ENCODE peak calls at places on chromosomes 11 and 22, in seven cellular contexts. L, H, G, T, P, K and M are unnamed samples.

GRCh38 chr11:76152086-76152658 is 54.1 kb downstream of the WNT11 start:
- DNase-seq in L (peak), H (peak), G (peak), T (peak), P (peak), K (peak), M (peak)

GRCh38 chr11:133520707-133521106 is 11.6 kb downstream of the OPCML start:
- DNase-seq in L (no peak), H (no peak), G (no peak), T (no peak), P (no peak), K (no peak), M (no peak)

GRCh38 chr22:50304528-50305392 is 2.7 kb downstream of the PLXNB2 start:
- DNase-seq in L (peak), H (no peak), G (peak), T (no peak), P (no peak), K (peak), M (no peak)

GRCh38 chr22:21982338-21982965 is at the start of gene TOP3B:
- DNase-seq in L (peak), H (peak), G (peak), T (peak), P (peak), K (peak), M (peak)

GRCh38 chr11:2701898-2702434 is 2.2 kb upstream of the KCNQ1OT1 start:
- DNase-seq in L (no peak), H (no peak), G (peak), T (no peak), P (no peak), K (no peak), M (no peak)

GRCh38 chr11:106723071-106723470 is 295.2 kb downstream of the GUCY1A2 start:
- DNase-seq in L (no peak), H (no peak), G (no peak), T (no peak), P (no peak), K (no peak), M (no peak)

GRCh38 chr11:64340671-64341335 is 799 bp downstream of the CCDC88B start:
- DNase-seq in L (no peak), H (peak), G (peak), T (no peak), P (no peak), K (no peak), M (peak)

GRCh38 chr22:41912338-41913039 is 2.4 kb downstream of the SHISA8 start:
- DNase-seq in L (no peak), H (no peak), G (no peak), T (no peak), P (no peak), K (no peak), M (no peak)

GRCh38 chr22:40746428-40747220 is 67.3 kb downstream of the MCHR1 start:
- DNase-seq in L (no peak), H (no peak), G (no peak), T (no peak), P (no peak), K (peak), M (no peak)

GRCh38 chr11:46760429-46761128 is 41.6 kb downstream of the F2 start:
- DNase-seq in L (no peak), H (no peak), G (no peak), T (no peak), P (no peak), K (no peak), M (no peak)

GRCh38 chr11:124640660-124641059 is 18.0 kb downstream of the TBRG1 start:
- DNase-seq in L (no peak), H (no peak), G (no peak), T (no peak), P (no peak), K (peak), M (no peak)

GRCh38 chr22:43260346-43260745 is 73.4 kb upstream of the TTLL12 start:
- DNase-seq in L (no peak), H (no peak), G (no peak), T (no peak), P (no peak), K (no peak), M (no peak)

GRCh38 chr11:12717851-12718291 is 43.6 kb downstream of the TEAD1 start:
- DNase-seq in L (no peak), H (peak), G (no peak), T (no peak), P (no peak), K (no peak), M (peak)

GRCh38 chr11:116558504-116559252 is 214.1 kb downstream of the BUD13 start:
- DNase-seq in L (peak), H (no peak), G (no peak), T (no peak), P (no peak), K (no peak), M (no peak)

GRCh38 chr22:37639771-37640590 is 512 bp downstream of the SH3BP1 start:
- DNase-seq in L (no peak), H (no peak), G (no peak), T (no peak), P (no peak), K (peak), M (peak)

GRCh38 chr11:88292156-88292844 is 45.2 kb downstream of the CTSC start:
- DNase-seq in L (peak), H (no peak), G (no peak), T (no peak), P (peak), K (peak), M (no peak)

GRCh38 chr22:27845603-27846100 is 44.1 kb upstream of the MN1 start:
- DNase-seq in L (no peak), H (no peak), G (no peak), T (no peak), P (no peak), K (no peak), M (no peak)

GRCh38 chr11:44600739-44601416 is 35.4 kb downstream of the CD82 start:
- DNase-seq in L (peak), H (no peak), G (no peak), T (no peak), P (no peak), K (no peak), M (no peak)

GRCh38 chr22:33274214-33274828 is 216.1 kb upstream of the SYN3 start:
- DNase-seq in L (peak), H (no peak), G (no peak), T (no peak), P (no peak), K (no peak), M (no peak)

GRCh38 chr22:32281092-32281491 is 25.9 kb upstream of the SLC5A4 start:
- DNase-seq in L (peak), H (no peak), G (no peak), T (peak), P (no peak), K (peak), M (no peak)

GRCh38 chr11:87005569-87005921 is 32.2 kb upstream of the TMEM135 start:
- DNase-seq in L (no peak), H (no peak), G (no peak), T (no peak), P (no peak), K (peak), M (no peak)

GRCh38 chr11:86996953-86997570 is 40.7 kb upstream of the TMEM135 start:
- DNase-seq in L (no peak), H (no peak), G (no peak), T (no peak), P (no peak), K (no peak), M (no peak)

GRCh38 chr11:86999388-86999787 is 38.3 kb upstream of the TMEM135 start:
- DNase-seq in L (no peak), H (no peak), G (no peak), T (no peak), P (no peak), K (no peak), M (no peak)

GRCh38 chr11:87002918-87003317 is 34.8 kb upstream of the TMEM135 start:
- DNase-seq in L (no peak), H (no peak), G (no peak), T (no peak), P (no peak), K (no peak), M (no peak)

GRCh38 chr11:86999859-87000753 is 37.6 kb upstream of the TMEM135 start:
- DNase-seq in L (peak), H (no peak), G (no peak), T (peak), P (no peak), K (peak), M (no peak)
- H3K4me3 ChIP-seq in L (peak), H (no peak), G (no peak), T (no peak), P (no peak), K (no peak), M (no peak)

DNA sequence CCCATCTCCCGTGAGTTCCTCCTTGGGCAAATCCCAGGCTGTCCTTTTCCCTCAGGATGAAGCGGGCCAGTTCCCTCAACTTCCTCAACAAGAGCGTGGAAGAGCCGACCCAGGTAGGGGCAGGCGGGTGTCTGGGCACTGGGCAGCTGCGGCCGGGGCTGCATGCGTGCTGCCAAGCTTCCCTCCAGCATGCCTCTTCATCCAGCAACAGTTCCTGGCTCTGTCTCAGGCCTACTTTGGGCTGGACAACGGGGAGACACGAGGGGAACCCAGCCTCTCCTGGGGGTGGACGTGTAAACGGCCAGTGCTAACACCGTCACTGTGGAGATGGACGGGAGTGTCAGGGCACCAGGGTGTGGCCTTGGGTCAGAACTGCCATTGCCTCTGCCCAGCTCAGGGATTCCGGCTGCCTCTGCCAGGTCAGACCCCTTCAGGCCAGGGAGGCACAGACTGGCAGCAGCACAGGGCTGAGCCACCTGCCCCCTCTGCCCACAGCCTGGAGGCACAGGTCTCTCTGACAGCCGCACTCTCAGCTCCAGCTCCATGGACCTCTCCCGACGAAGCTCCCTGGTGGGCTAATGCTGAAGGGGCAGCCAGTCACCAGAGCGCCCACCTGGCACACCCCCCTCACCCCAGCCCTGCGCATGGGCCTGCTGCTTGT is 1.9 kb upstream of the RAB1B start:
- DNase-seq in L (no peak), H (no peak), G (no peak), T (no peak), P (no peak), K (no peak), M (no peak)
- H3K4me3 ChIP-seq in L (no peak), H (no peak), G (peak), T (peak), P (peak), K (no peak), M (no peak)

GRCh38 chr11:8839306-8839956 is 71.6 kb upstream of the AKIP1 start:
- DNase-seq in L (peak), H (no peak), G (no peak), T (no peak), P (no peak), K (no peak), M (no peak)
- H3K4me3 ChIP-seq in L (no peak), H (no peak), G (no peak), T (no peak), P (no peak), K (no peak), M (no peak)

GRCh38 chr11:68273056-68273738 is 1.4 kb upstream of the C11orf24 start:
- DNase-seq in L (no peak), H (no peak), G (no peak), T (no peak), P (no peak), K (no peak), M (no peak)
- H3K4me3 ChIP-seq in L (no peak), H (no peak), G (peak), T (peak), P (peak), K (no peak), M (no peak)

GRCh38 chr22:46263208-46263575 is at the start of gene PKDREJ:
- DNase-seq in L (no peak), H (no peak), G (no peak), T (no peak), P (no peak), K (no peak), M (no peak)
- H3K4me3 ChIP-seq in L (no peak), H (no peak), G (peak), T (no peak), P (no peak), K (no peak), M (no peak)

GRCh38 chr11:122155001-122155400 is 39.0 kb upstream of the BLID start:
- DNase-seq in L (no peak), H (no peak), G (no peak), T (no peak), P (no peak), K (no peak), M (no peak)
- H3K4me3 ChIP-seq in L (no peak), H (no peak), G (no peak), T (no peak), P (no peak), K (no peak), M (no peak)

GRCh38 chr11:130783322-130783721 is 133.0 kb downstream of the SNX19 start:
- DNase-seq in L (no peak), H (no peak), G (no peak), T (no peak), P (no peak), K (no peak), M (no peak)
- H3K4me3 ChIP-seq in L (no peak), H (no peak), G (no peak), T (no peak), P (no peak), K (no peak), M (no peak)

GRCh38 chr22:23538502-23538860 is 41.6 kb downstream of the IGLL1 start:
- DNase-seq in L (peak), H (no peak), G (peak), T (no peak), P (no peak), K (no peak), M (no peak)
- H3K4me3 ChIP-seq in L (no peak), H (no peak), G (no peak), T (no peak), P (no peak), K (no peak), M (no peak)

GRCh38 chr11:117885777-117886176 is 9.3 kb upstream of the FXYD6 start:
- DNase-seq in L (peak), H (no peak), G (no peak), T (no peak), P (no peak), K (no peak), M (no peak)
- H3K4me3 ChIP-seq in L (peak), H (no peak), G (peak), T (no peak), P (no peak), K (no peak), M (no peak)

DNA sequence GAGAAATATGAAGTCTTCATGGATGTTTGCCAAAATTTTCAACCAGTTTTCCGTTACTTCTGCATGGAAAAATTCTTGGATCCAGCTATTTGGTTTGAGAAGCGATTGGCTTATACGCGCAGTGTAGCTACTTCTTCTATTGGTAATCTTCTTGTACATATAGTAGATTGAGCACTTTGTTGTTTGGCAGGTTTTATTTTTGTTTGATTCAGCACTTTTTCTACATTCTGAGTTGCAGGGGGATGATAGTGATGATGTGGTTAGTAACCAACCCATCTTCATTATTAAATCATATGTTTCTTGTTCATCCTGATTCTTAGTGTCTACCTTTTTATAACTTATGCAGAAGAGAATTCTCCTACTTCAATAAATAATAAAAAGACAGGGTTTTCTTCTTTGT is 121.6 kb downstream of the C11orf65 start:
- DNase-seq in L (no peak), H (no peak), G (no peak), T (no peak), P (no peak), K (no peak), M (no peak)
- H3K4me3 ChIP-seq in L (no peak), H (no peak), G (no peak), T (no peak), P (no peak), K (no peak), M (no peak)